ENCODE peak calls at places on chromosomes 11 and 22, in ten cellular contexts. G, I, F, Q, U, W, M, C, D and L are unnamed samples.

GRCh38 chr11:23555085-23555484 is 694.8 kb upstream of the CCDC179 start:
- DNase-seq in C (no peak), U (no peak), M (no peak), D (no peak), W (peak), F (peak), G (peak), I (no peak), Q (peak), L (peak)

GRCh38 chr11:125214466-125215204 is 50.1 kb downstream of the PKNOX2 start:
- DNase-seq in F (no peak), C (no peak), W (no peak), Q (peak), G (no peak), U (peak), M (no peak), D (peak), I (no peak), L (no peak)

GRCh38 chr11:607971-608659 is 7.6 kb downstream of the IRF7 start:
- DNase-seq in Q (no peak), G (no peak), U (no peak), D (peak), M (no peak), C (no peak), I (no peak), W (no peak), F (no peak), L (no peak)

GRCh38 chr11:61511383-61511782 is 2.8 kb downstream of the LRRC10B start:
- DNase-seq in F (no peak), U (no peak), M (no peak), W (no peak), Q (no peak), D (no peak), I (no peak), G (no peak), C (no peak), L (no peak)

GRCh38 chr11:27213232-27213660 is 149.8 kb downstream of the CCDC34 start:
- DNase-seq in F (peak), C (no peak), W (peak), U (no peak), Q (peak), I (no peak), G (peak), D (no peak), M (no peak), L (peak)

GRCh38 chr11:64409707-64410395 is 50.9 kb downstream of the RPS6KA4 start:
- DNase-seq in G (no peak), M (no peak), C (no peak), F (peak), Q (no peak), D (no peak), W (no peak), U (no peak), I (no peak), L (peak)

GRCh38 chr11:27161071-27161470 is 120.5 kb downstream of the BBOX1 start:
- DNase-seq in I (no peak), D (no peak), W (peak), C (no peak), Q (peak), G (no peak), F (peak), M (no peak), U (no peak), L (peak)

GRCh38 chr11:119895981-119896380 is 167.0 kb upstream of the NECTIN1 start:
- DNase-seq in D (no peak), U (no peak), Q (no peak), G (no peak), M (no peak), I (no peak), C (no peak), W (no peak), F (no peak), L (no peak)

GRCh38 chr22:28435960-28436359 is 243.7 kb downstream of the TTC28 start:
- DNase-seq in G (no peak), Q (no peak), U (no peak), F (no peak), D (no peak), M (no peak), I (no peak), C (no peak), W (peak), L (peak)

GRCh38 chr11:78188809-78189724 is at the start of gene USP35:
- DNase-seq in G (no peak), Q (no peak), D (peak), U (no peak), W (no peak), C (no peak), F (no peak), M (no peak), I (peak), L (no peak)

GRCh38 chr11:59138643-59139042 is 4.0 kb upstream of the FAM111A start:
- DNase-seq in M (no peak), G (no peak), D (no peak), C (no peak), Q (peak), U (no peak), W (no peak), I (no peak), F (no peak), L (no peak)

GRCh38 chr11:26188559-26188958 is 143.4 kb upstream of the ANO3 start:
- DNase-seq in Q (peak), M (no peak), I (no peak), C (no peak), W (peak), U (no peak), F (peak), G (peak), D (no peak), L (no peak)

GRCh38 chr22:28115426-28115825 is 196.4 kb upstream of the PITPNB start:
- DNase-seq in I (no peak), C (no peak), Q (no peak), G (peak), D (no peak), M (no peak), F (no peak), W (no peak), U (no peak), L (peak)

GRCh38 chr22:44392446-44392921 is 79.7 kb upstream of the SHISAL1 start:
- DNase-seq in W (peak), U (peak), F (no peak), D (peak), Q (no peak), G (no peak), I (peak), M (no peak), C (no peak), L (peak)

GRCh38 chr22:40418366-40419201 is 48.2 kb downstream of the SGSM3 start:
- DNase-seq in D (no peak), U (no peak), W (no peak), C (no peak), G (no peak), F (peak), Q (no peak), I (no peak), M (no peak), L (no peak)

GRCh38 chr11:9758676-9759518 is 95.0 kb downstream of the SWAP70 start:
- DNase-seq in I (peak), Q (peak), W (peak), M (peak), G (peak), D (peak), F (peak), U (peak), C (peak), L (peak)

GRCh38 chr11:1204381-1205101 is 18.3 kb upstream of the MUC5B start:
- DNase-seq in C (no peak), G (no peak), I (peak), D (peak), F (no peak), Q (no peak), U (peak), M (no peak), W (no peak), L (no peak)

GRCh38 chr11:927871-928270 is 2.2 kb downstream of the AP2A2 start:
- DNase-seq in U (no peak), M (no peak), C (no peak), I (no peak), G (no peak), W (no peak), D (no peak), F (no peak), Q (no peak), L (no peak)

GRCh38 chr11:113322158-113322557 is 7.8 kb downstream of the TTC12 start:
- DNase-seq in F (no peak), M (no peak), C (no peak), Q (no peak), W (peak), D (no peak), I (no peak), G (no peak), U (no peak), L (no peak)

GRCh38 chr11:78344114-78344513 is 73.5 kb downstream of the GAB2 start:
- DNase-seq in I (no peak), M (no peak), C (no peak), U (no peak), W (peak), D (no peak), F (no peak), Q (no peak), G (no peak), L (no peak)

GRCh38 chr11:80838153-80838552 is 1397.3 kb upstream of the TENM4 start:
- DNase-seq in G (no peak), U (no peak), W (no peak), I (no peak), M (no peak), F (no peak), Q (no peak), D (no peak), C (no peak), L (no peak)

GRCh38 chr22:36775589-36775965 is 342 bp downstream of the IFT27 start:
- DNase-seq in I (no peak), C (no peak), G (peak), D (no peak), M (no peak), F (peak), Q (peak), U (peak), W (no peak), L (no peak)

GRCh38 chr11:60791534-60791933 is 6.4 kb downstream of the MS4A10 start:
- DNase-seq in U (no peak), C (no peak), M (no peak), G (no peak), D (no peak), Q (no peak), F (no peak), W (no peak), I (no peak), L (no peak)

GRCh38 chr22:46934746-46935491 is 172.5 kb downstream of the TBC1D22A start:
- DNase-seq in G (peak), I (no peak), U (no peak), Q (peak), D (peak), W (peak), F (peak), C (no peak), M (peak), L (peak)

GRCh38 chr11:8263109-8263768 is 439 bp downstream of the LMO1 start:
- DNase-seq in M (no peak), Q (no peak), U (peak), D (peak), F (no peak), W (no peak), G (peak), C (no peak), I (peak), L (no peak)

GRCh38 chr22:18977824-18978425 is 41.8 kb upstream of the PRODH start:
- DNase-seq in F (no peak), Q (no peak), G (no peak), W (no peak), U (no peak), I (no peak), M (no peak), C (no peak), D (peak), L (no peak)

GRCh38 chr11:1943977-1944376 is 3.2 kb upstream of the MRPL23 start:
- DNase-seq in M (no peak), F (peak), D (no peak), C (no peak), I (peak), W (peak), Q (peak), U (no peak), G (peak), L (peak)

GRCh38 chr11:12806113-12806512 is 131.9 kb downstream of the TEAD1 start:
- DNase-seq in D (no peak), M (no peak), F (peak), Q (no peak), G (peak), I (no peak), C (no peak), W (peak), U (no peak), L (no peak)

GRCh38 chr11:11265994-11266606 is 87.0 kb downstream of the CSNK2A3 start:
- DNase-seq in U (no peak), F (peak), G (peak), D (peak), I (peak), W (peak), Q (peak), M (peak), C (peak), L (no peak)

GRCh38 chr11:11261629-11262028 is 91.4 kb downstream of the CSNK2A3 start:
- DNase-seq in D (no peak), G (no peak), C (no peak), Q (no peak), U (no peak), F (no peak), I (no peak), M (no peak), W (no peak), L (no peak)

GRCh38 chr11:11265320-11265719 is 87.7 kb downstream of the CSNK2A3 start:
- DNase-seq in W (no peak), F (no peak), U (no peak), D (no peak), M (no peak), I (no peak), Q (no peak), C (no peak), G (no peak), L (no peak)

GRCh38 chr11:11262171-11262920 is 90.7 kb downstream of the CSNK2A3 start:
- DNase-seq in Q (no peak), W (no peak), C (no peak), D (no peak), F (no peak), M (no peak), U (no peak), I (no peak), G (no peak), L (no peak)

DNA sequence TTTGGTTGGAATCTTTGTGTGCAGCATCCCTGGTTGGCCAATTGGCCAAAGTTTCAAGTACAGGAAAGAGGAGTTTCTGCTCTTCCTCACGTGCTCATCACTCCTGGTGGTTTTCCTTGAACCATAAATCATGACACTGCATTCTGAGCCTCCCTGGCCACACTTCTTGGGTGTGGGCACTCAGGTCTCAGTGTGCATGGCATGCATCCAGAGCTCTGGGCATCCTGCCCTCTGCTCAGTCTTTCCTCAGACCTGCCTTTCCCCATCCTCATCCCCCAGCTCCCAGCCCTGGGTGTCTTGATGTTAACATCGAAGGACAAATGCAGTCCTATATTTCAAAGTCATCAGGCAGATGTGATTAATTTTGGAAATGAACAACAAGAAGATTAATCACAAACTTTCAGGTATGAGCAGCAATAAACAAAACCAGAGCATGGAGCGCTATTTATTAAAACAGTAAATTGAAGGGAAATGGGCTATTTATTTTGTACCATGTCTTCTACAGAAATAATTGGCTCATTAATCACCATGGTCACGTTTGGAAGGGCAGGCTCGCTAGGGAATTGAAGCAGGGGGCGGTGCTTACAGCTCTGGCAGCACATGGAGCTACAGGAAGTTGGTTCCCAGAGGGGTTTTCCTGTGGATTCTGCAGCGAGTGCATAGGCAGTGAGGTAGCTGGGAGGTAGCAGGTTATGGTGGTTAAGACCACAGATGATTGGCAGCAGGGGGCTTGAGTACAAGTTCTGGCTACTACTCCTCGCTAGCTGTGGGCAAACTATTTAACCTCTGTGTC is 89.6 kb downstream of the CSNK2A3 start:
- DNase-seq in C (no peak), G (no peak), W (peak), M (no peak), U (no peak), D (no peak), I (no peak), Q (no peak), F (peak), L (no peak)
- H3K4me3 ChIP-seq in C (no peak), G (no peak), W (no peak), M (no peak), U (no peak), D (no peak), I (no peak), Q (no peak), F (no peak), L (no peak)

DNA sequence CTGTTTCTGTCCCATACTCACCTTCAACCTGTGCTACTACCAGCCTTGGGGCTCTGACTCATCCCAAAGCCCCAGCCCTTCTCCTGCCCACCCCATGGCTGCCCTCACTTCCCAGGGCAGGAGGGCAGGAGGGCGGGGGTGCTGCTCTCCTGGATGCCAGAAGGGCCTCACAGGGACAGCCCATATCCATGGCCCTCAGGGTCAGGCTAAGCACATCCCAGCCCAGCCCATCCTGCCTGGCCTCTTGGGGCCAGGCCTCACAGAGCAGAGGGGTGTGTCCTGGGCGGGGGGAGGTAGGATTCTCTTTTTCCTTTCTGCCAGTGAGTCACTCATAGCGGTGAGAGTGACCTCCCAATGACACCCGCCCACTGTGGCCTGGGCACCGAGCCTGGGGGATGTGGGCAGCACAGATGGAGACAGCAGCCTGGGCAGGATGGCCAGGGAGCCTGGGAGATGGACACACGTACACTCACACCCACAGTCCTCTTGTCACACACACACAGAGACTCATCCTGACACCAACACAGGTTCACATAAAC is 2.4 kb downstream of the LTBP3 start:
- DNase-seq in W (peak), Q (peak), U (no peak), M (peak), G (peak), D (no peak), C (no peak), F (peak), I (no peak), L (peak)
- H3K4me3 ChIP-seq in W (no peak), Q (peak), U (no peak), M (peak), G (peak), D (no peak), C (peak), F (no peak), I (no peak), L (peak)

GRCh38 chr11:134464196-134464595 is 52.2 kb upstream of the B3GAT1 start:
- DNase-seq in U (no peak), W (no peak), D (peak), M (no peak), F (no peak), G (no peak), Q (no peak), I (no peak), C (no peak), L (no peak)

GRCh38 chr11:134466909-134467567 is 55.0 kb upstream of the B3GAT1 start:
- DNase-seq in W (no peak), I (no peak), U (no peak), Q (no peak), C (no peak), D (peak), M (no peak), G (no peak), F (no peak), L (no peak)

GRCh38 chr11:134468081-134468668 is 56.1 kb upstream of the B3GAT1 start:
- DNase-seq in C (no peak), M (no peak), I (no peak), D (peak), Q (no peak), W (no peak), G (no peak), U (no peak), F (no peak), L (no peak)

GRCh38 chr11:134464981-134465730 is 53.1 kb upstream of the B3GAT1 start:
- DNase-seq in Q (no peak), C (no peak), U (no peak), I (no peak), W (no peak), G (no peak), M (no peak), F (no peak), D (no peak), L (no peak)

DNA sequence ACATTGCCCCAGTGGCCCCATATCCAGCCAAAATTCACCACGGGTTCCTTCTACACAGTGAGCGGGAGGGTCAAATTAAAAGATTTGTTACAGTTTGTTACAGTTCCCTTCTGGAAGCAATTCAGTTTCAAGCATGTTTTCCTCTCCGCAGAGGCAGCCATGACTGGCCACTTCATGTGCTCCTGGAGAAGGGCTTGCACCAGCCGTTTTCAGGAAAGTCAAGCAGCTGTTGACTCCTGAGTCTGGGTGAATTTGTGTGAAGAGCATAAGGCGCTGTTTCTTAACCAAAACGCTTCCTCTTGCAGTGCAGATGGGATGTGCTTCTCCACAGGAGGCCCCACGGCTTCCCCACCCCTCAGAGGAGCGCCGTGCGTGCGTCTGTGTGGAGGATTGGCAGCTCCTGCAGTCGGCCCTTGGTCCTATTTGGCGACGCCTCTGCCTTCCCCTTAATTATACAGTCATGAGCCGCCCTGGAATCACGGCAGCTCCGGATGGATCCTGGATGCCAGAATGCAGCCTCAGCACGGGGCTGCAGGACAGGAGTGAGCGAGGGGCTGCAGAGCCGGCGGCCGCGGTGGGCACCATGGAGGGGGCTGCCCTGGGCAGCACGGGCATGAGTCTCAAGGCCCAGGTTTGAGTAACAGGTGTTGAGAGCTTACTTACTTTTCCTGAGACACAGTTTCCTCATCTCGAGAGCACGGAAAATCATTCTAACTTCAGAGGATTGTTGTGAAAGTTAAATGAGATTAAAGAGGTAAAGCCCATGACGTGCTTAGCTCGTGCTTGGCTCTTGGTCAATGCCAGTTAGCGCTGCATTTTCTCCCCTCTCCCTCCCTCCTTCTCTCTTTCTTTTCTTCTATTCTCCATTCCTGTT is 54.2 kb upstream of the B3GAT1 start:
- DNase-seq in C (no peak), I (no peak), M (no peak), G (no peak), Q (no peak), W (no peak), F (no peak), U (no peak), D (peak), L (no peak)
- H3K4me3 ChIP-seq in C (no peak), I (no peak), M (no peak), G (no peak), Q (no peak), W (no peak), F (no peak), U (no peak), D (peak), L (no peak)

DNA sequence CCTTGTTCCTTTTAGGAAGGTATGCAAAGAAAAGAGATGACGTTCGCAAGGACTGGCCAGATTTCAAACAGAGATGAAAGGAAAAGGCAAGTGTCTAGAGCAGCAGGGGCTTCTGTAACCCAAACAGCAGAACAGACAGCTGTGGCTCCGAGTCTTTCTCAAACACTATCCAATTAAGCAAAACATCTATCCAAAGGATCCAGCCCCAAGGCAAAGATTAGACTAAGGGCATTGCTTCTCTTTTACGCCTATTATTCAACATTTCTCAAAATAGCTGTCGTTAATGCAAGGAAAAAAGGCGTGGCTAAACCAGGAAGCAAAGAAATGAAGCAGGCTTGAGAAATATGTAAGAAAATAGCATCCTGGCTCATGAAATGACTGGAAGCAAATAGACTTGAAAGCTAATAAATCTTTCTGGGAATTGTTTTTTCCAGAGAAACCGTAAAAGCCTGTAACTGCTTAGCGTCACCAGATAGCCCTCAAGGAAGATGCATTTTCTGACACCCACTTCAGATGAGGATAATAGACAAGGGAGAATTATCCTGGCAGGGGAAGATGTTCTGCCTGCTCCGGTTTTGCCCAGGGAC is 20.0 kb downstream of the C11orf96 start:
- DNase-seq in U (no peak), D (no peak), I (no peak), Q (peak), M (no peak), G (peak), C (no peak), F (no peak), W (no peak), L (no peak)
- H3K4me3 ChIP-seq in U (no peak), D (no peak), I (no peak), Q (no peak), M (no peak), G (no peak), C (no peak), F (no peak), W (no peak), L (no peak)